ENCODE peak calls at places on chromosome 20, in seven cellular contexts. S is activated CD4-positive, alpha-beta T cell treated with anti-CD3 and anti-CD28 coated beads for 48 hours; Y is caudate nucleus; I is H9; D is T-cell; U is activated naive CD4-positive, alpha-beta T cell; T is neural crest cell. C is an unnamed sample.

GRCh38 chr20:61933951-61934715 is 131.5 kb downstream of the TAF4 start:
- DNase-seq in T (no peak), I (no peak), S (no peak), U (no peak), Y (no peak), D (no peak), C (peak)

GRCh38 chr20:20915855-20916254 is 190.3 kb downstream of the LINC00237 start:
- DNase-seq in Y (no peak), S (no peak), T (no peak), D (no peak), I (no peak), U (no peak), C (no peak)

GRCh38 chr20:32898721-32899120 is 40.0 kb downstream of the EFCAB8 start:
- DNase-seq in U (no peak), T (no peak), D (no peak), Y (no peak), S (no peak), I (no peak), C (no peak)

GRCh38 chr20:21156266-21156665 is 30.4 kb downstream of the KIZ start:
- DNase-seq in S (no peak), Y (no peak), D (no peak), T (no peak), I (no peak), U (no peak), C (no peak)

GRCh38 chr20:1286267-1287036 is 20.4 kb downstream of the SNPH start:
- DNase-seq in U (peak), S (no peak), T (no peak), Y (no peak), I (no peak), D (peak), C (no peak)

GRCh38 chr20:51125774-51126173 is 102.9 kb upstream of the KCNG1 start:
- DNase-seq in D (no peak), Y (no peak), T (no peak), I (no peak), U (no peak), S (no peak), C (no peak)

GRCh38 chr20:38842558-38842981 is 37.1 kb downstream of the PPP1R16B start:
- DNase-seq in Y (no peak), S (peak), D (no peak), U (no peak), T (no peak), I (no peak), C (no peak)

GRCh38 chr20:52747736-52748135 is 224.4 kb upstream of the TSHZ2 start:
- DNase-seq in I (peak), D (no peak), S (no peak), U (no peak), T (no peak), Y (no peak), C (peak)

GRCh38 chr20:37081717-37082289 is 14.0 kb downstream of the RBL1 start:
- DNase-seq in T (peak), S (peak), I (no peak), D (peak), Y (no peak), U (peak), C (no peak)

GRCh38 chr20:23036371-23036770 is 1.3 kb downstream of the SSTR4 start:
- DNase-seq in T (no peak), U (no peak), D (no peak), Y (no peak), S (no peak), I (no peak), C (no peak)

GRCh38 chr20:24917797-24918578 is 31.1 kb upstream of the CST7 start:
- DNase-seq in S (peak), I (peak), U (peak), D (peak), Y (peak), T (peak), C (peak)

GRCh38 chr20:4160761-4161305 is 145.5 kb upstream of the RNF24 start:
- DNase-seq in U (no peak), Y (peak), T (peak), S (peak), D (no peak), I (no peak), C (no peak)

GRCh38 chr20:49541733-49542513 is 26.0 kb downstream of the PTGIS start:
- DNase-seq in T (peak), U (peak), Y (peak), I (peak), S (peak), D (peak), C (peak)

GRCh38 chr20:36832791-36833190 is 43.1 kb upstream of the TLDC2 start:
- DNase-seq in Y (no peak), U (no peak), D (no peak), T (no peak), S (no peak), I (no peak), C (no peak)

GRCh38 chr20:43915209-43916072 is 789 bp downstream of the TOX2 start:
- DNase-seq in T (peak), D (no peak), U (peak), S (peak), I (peak), Y (no peak), C (no peak)

GRCh38 chr20:61969806-61970205 is 95.9 kb downstream of the TAF4 start:
- DNase-seq in S (no peak), I (no peak), D (no peak), T (no peak), U (no peak), Y (no peak), C (no peak)

GRCh38 chr20:14550655-14551054 is 213.2 kb upstream of the FLRT3 start:
- DNase-seq in Y (no peak), S (no peak), I (no peak), D (no peak), U (no peak), T (no peak), C (no peak)